ENCODE peak calls at places on chromosomes 1 and 21, in five cellular contexts. One of them, this sample, is unnamed.

GRCh38 chr1:26391450-26391849 is 18.9 kb upstream of the ZNF683 start:
- DNase-seq in HFFc6: peak; percentile 53
- DNase-seq in CD4-positive, alpha-beta T cell: peak; percentile 28
- DNase-seq in tibial artery: no peak
- DNase-seq in fibroblast of pulmonary artery: peak; percentile 76
- DNase-seq in this sample: no peak

GRCh38 chr1:203000217-203000944 is 6.8 kb upstream of the TMEM183A start:
- DNase-seq in HFFc6: no peak
- DNase-seq in CD4-positive, alpha-beta T cell: no peak
- DNase-seq in tibial artery: no peak
- DNase-seq in fibroblast of pulmonary artery: no peak
- DNase-seq in this sample: no peak

GRCh38 chr1:69263982-69264381 is 303.7 kb upstream of the LRRC7 start:
- DNase-seq in HFFc6: no peak
- DNase-seq in CD4-positive, alpha-beta T cell: no peak
- DNase-seq in tibial artery: peak; percentile 26
- DNase-seq in fibroblast of pulmonary artery: peak; percentile 65
- DNase-seq in this sample: no peak

GRCh38 chr1:228004887-228005462 is 1.8 kb upstream of the WNT3A start:
- DNase-seq in HFFc6: no peak
- DNase-seq in CD4-positive, alpha-beta T cell: no peak
- DNase-seq in tibial artery: no peak
- DNase-seq in fibroblast of pulmonary artery: no peak
- DNase-seq in this sample: peak; percentile 22

GRCh38 chr1:93666613-93667384 is 14.8 kb downstream of the BCAR3 start:
- DNase-seq in HFFc6: no peak
- DNase-seq in CD4-positive, alpha-beta T cell: no peak
- DNase-seq in tibial artery: no peak
- DNase-seq in fibroblast of pulmonary artery: peak; percentile 52
- DNase-seq in this sample: no peak

GRCh38 chr1:221871056-221871455 is 129.2 kb upstream of the DUSP10 start:
- DNase-seq in HFFc6: no peak
- DNase-seq in CD4-positive, alpha-beta T cell: no peak
- DNase-seq in tibial artery: no peak
- DNase-seq in fibroblast of pulmonary artery: no peak
- DNase-seq in this sample: no peak

GRCh38 chr1:116033322-116033721 is 57.0 kb downstream of the SLC22A15 start:
- DNase-seq in HFFc6: no peak
- DNase-seq in CD4-positive, alpha-beta T cell: no peak
- DNase-seq in tibial artery: no peak
- DNase-seq in fibroblast of pulmonary artery: no peak
- DNase-seq in this sample: no peak

GRCh38 chr1:22925111-22925510 is 47.6 kb downstream of the LACTBL1 start:
- DNase-seq in HFFc6: no peak
- DNase-seq in CD4-positive, alpha-beta T cell: no peak
- DNase-seq in tibial artery: no peak
- DNase-seq in fibroblast of pulmonary artery: no peak
- DNase-seq in this sample: no peak

GRCh38 chr1:85862456-85862855 is 154.2 kb upstream of the ZNHIT6 start:
- DNase-seq in HFFc6: peak; percentile 22
- DNase-seq in CD4-positive, alpha-beta T cell: no peak
- DNase-seq in tibial artery: no peak
- DNase-seq in fibroblast of pulmonary artery: peak; percentile 21
- DNase-seq in this sample: no peak

GRCh38 chr1:193979219-193979618 is 792.8 kb upstream of the B3GALT2 start:
- DNase-seq in HFFc6: no peak
- DNase-seq in CD4-positive, alpha-beta T cell: no peak
- DNase-seq in tibial artery: no peak
- DNase-seq in fibroblast of pulmonary artery: no peak
- DNase-seq in this sample: no peak

GRCh38 chr1:229596961-229597699 is 28.8 kb downstream of the TAF5L start:
- DNase-seq in HFFc6: peak; percentile 58
- DNase-seq in CD4-positive, alpha-beta T cell: no peak
- DNase-seq in tibial artery: peak; percentile 80
- DNase-seq in fibroblast of pulmonary artery: peak; percentile 48
- DNase-seq in this sample: no peak

GRCh38 chr21:42439284-42440186 is 35.8 kb downstream of the UBASH3A start:
- DNase-seq in HFFc6: no peak
- DNase-seq in CD4-positive, alpha-beta T cell: no peak
- DNase-seq in tibial artery: no peak
- DNase-seq in fibroblast of pulmonary artery: no peak
- DNase-seq in this sample: no peak

GRCh38 chr1:11653616-11654570 is at the start of gene FBXO2:
- DNase-seq in HFFc6: no peak
- DNase-seq in CD4-positive, alpha-beta T cell: no peak
- DNase-seq in tibial artery: no peak
- DNase-seq in fibroblast of pulmonary artery: no peak
- DNase-seq in this sample: no peak

GRCh38 chr1:21478356-21478755 is 30.9 kb upstream of the ALPL start:
- DNase-seq in HFFc6: no peak
- DNase-seq in CD4-positive, alpha-beta T cell: no peak
- DNase-seq in tibial artery: no peak
- DNase-seq in fibroblast of pulmonary artery: no peak
- DNase-seq in this sample: no peak

DNA sequence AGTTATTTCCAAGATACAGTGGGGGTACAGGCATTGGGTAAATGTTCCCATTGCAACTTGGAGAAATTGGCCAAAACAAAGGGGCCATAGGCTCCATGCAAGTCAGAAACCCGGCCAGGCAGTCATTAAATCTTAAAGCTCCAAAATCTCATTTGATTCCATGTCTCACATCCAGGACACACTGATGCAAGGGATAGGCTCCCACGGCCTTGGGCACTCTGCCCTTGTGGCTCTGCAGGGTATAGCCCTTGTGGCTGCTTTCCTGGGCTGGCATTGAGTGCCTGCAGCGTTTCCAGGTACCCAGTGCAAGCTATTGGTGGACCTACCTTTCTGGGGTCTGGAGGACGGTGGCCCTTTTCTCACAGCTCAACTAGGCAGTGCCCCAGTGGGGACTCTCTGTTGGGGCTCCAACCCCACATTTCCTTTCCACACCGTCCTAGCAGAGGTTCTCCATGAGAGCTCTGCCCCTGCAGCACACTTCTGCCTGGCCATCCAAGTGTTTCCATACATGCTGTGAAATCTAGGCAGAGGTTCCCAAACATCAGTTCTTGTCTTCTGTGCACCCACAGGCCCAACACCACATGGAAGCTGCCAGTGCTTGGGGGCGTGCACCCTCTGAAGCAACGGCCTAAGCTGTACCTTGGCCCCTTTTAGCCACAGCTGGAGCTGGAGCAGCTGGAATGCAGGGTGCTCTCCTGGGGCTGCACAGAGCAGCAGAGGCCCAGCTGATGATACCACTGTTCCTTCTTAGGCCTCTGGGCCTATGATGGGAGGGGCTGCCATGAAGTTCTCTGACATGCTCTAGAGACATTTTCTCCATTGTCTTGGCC is 67.3 kb downstream of the HS2ST1 start:
- DNase-seq in HFFc6: no peak
- DNase-seq in CD4-positive, alpha-beta T cell: no peak
- DNase-seq in tibial artery: no peak
- DNase-seq in fibroblast of pulmonary artery: peak; percentile 17
- DNase-seq in this sample: no peak
- TF ChIP-seq CTCF in HFFc6: no peak
- TF ChIP-seq CTCF in CD4-positive, alpha-beta T cell: no peak
- TF ChIP-seq CTCF in tibial artery: no peak
- TF ChIP-seq CTCF in fibroblast of pulmonary artery: no peak
- TF ChIP-seq CTCF in this sample: no peak

GRCh38 chr1:23959461-23960290 is at the start of gene PNRC2:
- DNase-seq in HFFc6: peak; percentile 95
- DNase-seq in CD4-positive, alpha-beta T cell: peak; percentile 94
- DNase-seq in tibial artery: peak; percentile 98
- DNase-seq in fibroblast of pulmonary artery: peak; percentile 96
- DNase-seq in this sample: peak; percentile 68
- TF ChIP-seq CTCF in HFFc6: no peak
- TF ChIP-seq CTCF in CD4-positive, alpha-beta T cell: no peak
- TF ChIP-seq CTCF in tibial artery: no peak
- TF ChIP-seq CTCF in fibroblast of pulmonary artery: no peak
- TF ChIP-seq CTCF in this sample: no peak

GRCh38 chr1:37175666-37176215 is 141.4 kb upstream of the GRIK3 start:
- DNase-seq in HFFc6: no peak
- DNase-seq in CD4-positive, alpha-beta T cell: no peak
- DNase-seq in tibial artery: no peak
- DNase-seq in fibroblast of pulmonary artery: no peak
- DNase-seq in this sample: no peak

GRCh38 chr1:37177230-37177864 is 143.0 kb upstream of the GRIK3 start:
- DNase-seq in HFFc6: no peak
- DNase-seq in CD4-positive, alpha-beta T cell: no peak
- DNase-seq in tibial artery: no peak
- DNase-seq in fibroblast of pulmonary artery: peak; percentile 8
- DNase-seq in this sample: no peak

GRCh38 chr1:37171651-37172050 is 137.3 kb upstream of the GRIK3 start:
- DNase-seq in HFFc6: no peak
- DNase-seq in CD4-positive, alpha-beta T cell: no peak
- DNase-seq in tibial artery: no peak
- DNase-seq in fibroblast of pulmonary artery: no peak
- DNase-seq in this sample: no peak

GRCh38 chr1:37176269-37176668 is 142.0 kb upstream of the GRIK3 start:
- DNase-seq in HFFc6: no peak
- DNase-seq in CD4-positive, alpha-beta T cell: no peak
- DNase-seq in tibial artery: no peak
- DNase-seq in fibroblast of pulmonary artery: no peak
- DNase-seq in this sample: no peak

DNA sequence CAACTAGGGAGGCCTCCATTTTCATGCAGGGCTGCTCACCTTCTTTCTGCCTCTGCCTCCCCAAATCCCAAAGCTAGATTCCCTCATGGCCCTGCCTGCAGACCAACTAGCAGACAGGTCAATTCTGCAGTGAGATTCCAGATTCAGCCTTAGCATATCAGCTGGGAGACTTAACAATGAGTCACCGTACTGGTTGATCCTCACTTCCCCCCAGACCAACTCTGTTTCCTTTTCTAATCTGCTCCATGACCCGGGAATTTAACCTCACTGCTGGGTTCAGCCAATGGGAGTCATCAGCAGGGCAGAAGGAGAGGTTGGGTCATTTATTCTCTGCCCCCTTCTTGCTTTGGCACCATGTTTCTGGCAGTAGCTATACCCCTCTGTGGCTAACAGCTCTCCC is 140.6 kb upstream of the GRIK3 start:
- DNase-seq in HFFc6: no peak
- DNase-seq in CD4-positive, alpha-beta T cell: no peak
- DNase-seq in tibial artery: no peak
- DNase-seq in fibroblast of pulmonary artery: no peak
- DNase-seq in this sample: no peak
- TF ChIP-seq CTCF in HFFc6: no peak
- TF ChIP-seq CTCF in CD4-positive, alpha-beta T cell: no peak
- TF ChIP-seq CTCF in tibial artery: no peak
- TF ChIP-seq CTCF in fibroblast of pulmonary artery: no peak
- TF ChIP-seq CTCF in this sample: no peak

DNA sequence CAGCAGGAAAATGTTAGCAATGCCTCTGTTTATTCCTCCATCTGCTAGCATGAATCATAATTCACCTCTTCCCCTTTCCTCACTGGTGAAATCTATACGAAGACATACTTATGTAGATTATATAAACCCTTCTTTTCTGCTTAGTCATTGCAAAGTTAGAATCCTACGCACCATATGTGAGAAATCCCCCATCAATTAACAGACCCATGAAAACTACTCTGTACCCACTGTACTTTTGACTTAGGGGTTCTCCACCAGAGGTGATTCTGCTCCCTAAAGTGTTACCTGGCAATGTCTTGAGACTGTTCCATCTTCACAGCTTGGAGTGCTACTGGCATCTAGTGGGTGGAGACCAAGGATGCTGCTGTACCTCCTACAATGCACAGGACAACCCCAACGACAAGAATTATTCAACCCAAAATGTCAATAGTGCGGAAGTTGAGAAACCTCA is 49.6 kb upstream of the KCTD3 start:
- DNase-seq in HFFc6: peak; percentile 46
- DNase-seq in CD4-positive, alpha-beta T cell: no peak
- DNase-seq in tibial artery: no peak
- DNase-seq in fibroblast of pulmonary artery: peak; percentile 18
- DNase-seq in this sample: no peak
- TF ChIP-seq CTCF in HFFc6: peak; percentile 73
- TF ChIP-seq CTCF in CD4-positive, alpha-beta T cell: no peak
- TF ChIP-seq CTCF in tibial artery: no peak
- TF ChIP-seq CTCF in fibroblast of pulmonary artery: peak; percentile 10
- TF ChIP-seq CTCF in this sample: peak; percentile 65

GRCh38 chr1:246117066-246117791 is 389.9 kb downstream of the SMYD3 start:
- DNase-seq in HFFc6: peak; percentile 6
- DNase-seq in CD4-positive, alpha-beta T cell: peak; percentile 10
- DNase-seq in tibial artery: no peak
- DNase-seq in fibroblast of pulmonary artery: peak; percentile 72
- DNase-seq in this sample: no peak
- TF ChIP-seq CTCF in HFFc6: peak; percentile 65
- TF ChIP-seq CTCF in CD4-positive, alpha-beta T cell: peak; percentile 67
- TF ChIP-seq CTCF in tibial artery: no peak
- TF ChIP-seq CTCF in fibroblast of pulmonary artery: peak; percentile 63
- TF ChIP-seq CTCF in this sample: peak; percentile 42

GRCh38 chr1:76868154-76868882 is 1.0 kb downstream of the ST6GALNAC5 start:
- DNase-seq in HFFc6: no peak
- DNase-seq in CD4-positive, alpha-beta T cell: no peak
- DNase-seq in tibial artery: no peak
- DNase-seq in fibroblast of pulmonary artery: peak; percentile 29
- DNase-seq in this sample: no peak
- TF ChIP-seq CTCF in HFFc6: peak; percentile 33
- TF ChIP-seq CTCF in CD4-positive, alpha-beta T cell: no peak
- TF ChIP-seq CTCF in tibial artery: no peak
- TF ChIP-seq CTCF in fibroblast of pulmonary artery: no peak
- TF ChIP-seq CTCF in this sample: peak; percentile 18

GRCh38 chr1:114466334-114467014 is 44.5 kb downstream of the TRIM33 start:
- DNase-seq in HFFc6: no peak
- DNase-seq in CD4-positive, alpha-beta T cell: no peak
- DNase-seq in tibial artery: no peak
- DNase-seq in fibroblast of pulmonary artery: no peak
- DNase-seq in this sample: no peak
- TF ChIP-seq CTCF in HFFc6: no peak
- TF ChIP-seq CTCF in CD4-positive, alpha-beta T cell: no peak
- TF ChIP-seq CTCF in tibial artery: no peak
- TF ChIP-seq CTCF in fibroblast of pulmonary artery: no peak
- TF ChIP-seq CTCF in this sample: no peak

GRCh38 chr1:187928288-187928687 is 1099.5 kb downstream of the PLA2G4A start:
- DNase-seq in HFFc6: peak; percentile 23
- DNase-seq in CD4-positive, alpha-beta T cell: no peak
- DNase-seq in tibial artery: no peak
- DNase-seq in fibroblast of pulmonary artery: peak; percentile 56
- DNase-seq in this sample: peak; percentile 21
- TF ChIP-seq CTCF in HFFc6: peak; percentile 75
- TF ChIP-seq CTCF in CD4-positive, alpha-beta T cell: no peak
- TF ChIP-seq CTCF in tibial artery: no peak
- TF ChIP-seq CTCF in fibroblast of pulmonary artery: peak; percentile 58
- TF ChIP-seq CTCF in this sample: peak; percentile 74

DNA sequence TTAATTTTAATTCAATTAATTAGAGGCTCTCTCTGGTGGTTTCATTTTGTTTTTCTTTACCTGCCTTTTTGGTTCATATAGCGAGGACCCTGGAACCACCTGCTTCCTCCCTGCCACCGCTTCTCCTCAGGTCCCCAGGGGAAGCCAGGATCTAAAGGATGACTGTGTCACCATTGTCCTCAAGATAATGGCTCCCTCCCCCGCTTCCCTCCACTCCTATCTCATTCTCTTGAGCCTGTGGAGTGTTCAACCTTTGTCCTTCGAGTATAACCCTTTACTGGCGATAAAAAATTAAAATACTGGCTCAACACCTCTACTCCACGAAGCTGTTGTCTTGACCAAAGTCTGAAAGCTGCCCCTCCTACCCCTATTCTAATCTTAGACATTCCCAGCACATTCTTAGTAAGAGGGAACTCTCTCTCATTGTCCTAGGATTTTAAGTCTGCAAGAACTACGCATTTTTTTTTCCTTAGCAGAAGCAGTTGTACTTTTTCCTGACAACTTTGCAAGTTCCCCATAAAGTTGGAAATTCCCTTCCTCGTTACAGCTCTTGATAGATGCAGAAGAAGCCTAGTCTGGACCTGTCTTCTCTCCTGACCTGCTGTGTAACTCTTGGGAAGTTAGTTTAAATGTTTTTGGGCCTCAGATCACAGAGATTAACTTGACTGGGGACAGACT is 12.6 kb upstream of the MAPKAPK2 start:
- DNase-seq in HFFc6: no peak
- DNase-seq in CD4-positive, alpha-beta T cell: no peak
- DNase-seq in tibial artery: no peak
- DNase-seq in fibroblast of pulmonary artery: no peak
- DNase-seq in this sample: no peak
- TF ChIP-seq CTCF in HFFc6: no peak
- TF ChIP-seq CTCF in CD4-positive, alpha-beta T cell: no peak
- TF ChIP-seq CTCF in tibial artery: no peak
- TF ChIP-seq CTCF in fibroblast of pulmonary artery: no peak
- TF ChIP-seq CTCF in this sample: no peak